ENCODE peak calls at places on chromosomes 5 and 9, in four cellular contexts. N is ovary, W is HFFc6, X is progenitor cell of endocrine pancreas. D is an unnamed sample.
A peak's percentile ranks its signal among the peaks of the same experiment; 100 is the strongest.

GRCh38 chr5:39005566-39006232 is 68.5 kb downstream of the RICTOR start:
- DNase-seq in N (no peak), W (peak; percentile 16), X (no peak), D (peak; percentile 16)

GRCh38 chr5:61245486-61245885 is 83.2 kb upstream of the SMIM15 start:
- DNase-seq in N (no peak), W (no peak), X (no peak), D (no peak)

GRCh38 chr5:180470966-180471582 is 23.1 kb upstream of the CNOT6 start:
- DNase-seq in N (peak; percentile 67), W (peak; percentile 35), X (peak; percentile 62), D (peak; percentile 49)

GRCh38 chr5:173420108-173420507 is 91.9 kb upstream of the STC2 start:
- DNase-seq in N (no peak), W (no peak), X (no peak), D (no peak)

GRCh38 chr5:132422720-132423442 is 53.4 kb downstream of the SLC22A5 start:
- DNase-seq in N (no peak), W (peak; percentile 43), X (no peak), D (no peak)

GRCh38 chr9:136939996-136940525 is 4.5 kb downstream of the FBXW5 start:
- DNase-seq in N (no peak), W (no peak), X (no peak), D (no peak)

GRCh38 chr9:16290169-16290568 is 580.3 kb downstream of the BNC2 start:
- DNase-seq in N (no peak), W (no peak), X (no peak), D (no peak)

GRCh38 chr5:143370440-143370839 is 33.0 kb downstream of the NR3C1 start:
- DNase-seq in N (no peak), W (no peak), X (no peak), D (no peak)

GRCh38 chr9:83978992-83979811 is 813 bp downstream of the HNRNPK start:
- DNase-seq in N (peak; percentile 87), W (peak; percentile 68), X (peak; percentile 58), D (peak; percentile 81)

GRCh38 chr5:101977729-101978345 is 318.2 kb downstream of the SLCO4C1 start:
- DNase-seq in N (no peak), W (peak; percentile 25), X (no peak), D (peak; percentile 11)

GRCh38 chr5:162473051-162473714 is 405.6 kb downstream of the GABRG2 start:
- DNase-seq in N (no peak), W (no peak), X (no peak), D (no peak)

GRCh38 chr9:114869845-114870244 is 60.5 kb downstream of the TNFSF8 start:
- DNase-seq in N (no peak), W (no peak), X (no peak), D (no peak)

GRCh38 chr5:40906351-40906751 is 2.9 kb upstream of the C7 start:
- DNase-seq in N (no peak), W (no peak), X (no peak), D (no peak)

GRCh38 chr5:151896041-151896691 is 28.5 kb downstream of the GLRA1 start:
- DNase-seq in N (no peak), W (peak; percentile 46), X (no peak), D (peak; percentile 72)

GRCh38 chr9:686381-686813 is 155.1 kb upstream of the DMRT1 start:
- DNase-seq in N (no peak), W (peak; percentile 45), X (no peak), D (no peak)

GRCh38 chr5:116271432-116271831 is 186.6 kb downstream of the COMMD10 start:
- DNase-seq in N (no peak), W (peak; percentile 43), X (no peak), D (no peak)

GRCh38 chr5:61817472-61818326 is 485.6 kb downstream of the ZSWIM6 start:
- DNase-seq in N (peak; percentile 53), W (peak; percentile 57), X (no peak), D (peak; percentile 48)